ENCODE peak calls at places on chromosomes 2 and 18, in ten cellular contexts. U, K, F, P, L, Q, Z, W, A and O are unnamed samples. For H3K4me1 and H3K36me3, the result is how much of the 10 kb centered on the place peaks cover.

GRCh38 chr2:121135168-121135853 is 149.7 kb downstream of the TFCP2L1 start:
- DNase-seq in W (no peak), A (no peak), Q (no peak), Z (no peak), K (no peak), L (no peak), F (peak), P (no peak), U (no peak), O (no peak)

GRCh38 chr2:127001751-127002150 is 103.1 kb downstream of the TEX51 start:
- DNase-seq in L (no peak), Q (no peak), U (no peak), Z (no peak), K (no peak), F (no peak), A (no peak), P (no peak), W (no peak), O (no peak)

GRCh38 chr18:73715228-73715670 is 432.4 kb downstream of the FBXO15 start:
- DNase-seq in U (no peak), P (no peak), A (no peak), Z (no peak), Q (no peak), L (no peak), F (no peak), K (no peak), W (no peak), O (no peak)

GRCh38 chr2:62660582-62661262 is 44.8 kb upstream of the EHBP1 start:
- DNase-seq in L (no peak), A (no peak), U (no peak), F (peak), Q (no peak), P (no peak), K (no peak), Z (no peak), W (no peak), O (no peak)

GRCh38 chr2:229456091-229456490 is 185.0 kb upstream of the PID1 start:
- DNase-seq in W (no peak), A (no peak), U (no peak), K (no peak), P (no peak), Z (no peak), L (no peak), F (no peak), Q (no peak), O (no peak)

GRCh38 chr18:51617167-51617566 is 419.7 kb upstream of the MEX3C start:
- DNase-seq in Q (no peak), U (no peak), A (no peak), L (no peak), W (no peak), K (no peak), Z (no peak), F (peak), P (no peak), O (no peak)

GRCh38 chr18:58324824-58325520 is 280.9 kb downstream of the NEDD4L start:
- DNase-seq in W (no peak), Z (no peak), K (no peak), L (no peak), F (no peak), U (no peak), P (no peak), A (no peak), Q (no peak), O (no peak)

GRCh38 chr2:191675807-191676667 is 1.9 kb upstream of the NABP1 start:
- DNase-seq in A (no peak), L (no peak), K (no peak), P (no peak), Z (no peak), W (peak), Q (peak), F (no peak), U (no peak), O (peak)

GRCh38 chr2:68943581-68944568 is 8.8 kb downstream of the GKN2 start:
- DNase-seq in F (peak), L (peak), U (no peak), A (peak), W (peak), Q (peak), K (peak), P (peak), Z (peak), O (peak)

GRCh38 chr2:231604101-231604684 is 11.5 kb downstream of the TEX44 start:
- DNase-seq in W (peak), Z (peak), U (peak), Q (no peak), F (no peak), P (no peak), L (peak), K (peak), A (peak), O (no peak)

GRCh38 chr2:29009711-29010677 is 28.9 kb downstream of the TOGARAM2 start:
- DNase-seq in W (no peak), U (peak), K (no peak), P (no peak), L (no peak), A (no peak), F (no peak), Z (no peak), Q (no peak), O (no peak)

GRCh38 chr2:223797811-223798721 is 39.3 kb downstream of the AP1S3 start:
- DNase-seq in L (peak), P (peak), F (peak), Q (no peak), W (no peak), A (no peak), K (no peak), U (no peak), Z (no peak), O (no peak)

DNA sequence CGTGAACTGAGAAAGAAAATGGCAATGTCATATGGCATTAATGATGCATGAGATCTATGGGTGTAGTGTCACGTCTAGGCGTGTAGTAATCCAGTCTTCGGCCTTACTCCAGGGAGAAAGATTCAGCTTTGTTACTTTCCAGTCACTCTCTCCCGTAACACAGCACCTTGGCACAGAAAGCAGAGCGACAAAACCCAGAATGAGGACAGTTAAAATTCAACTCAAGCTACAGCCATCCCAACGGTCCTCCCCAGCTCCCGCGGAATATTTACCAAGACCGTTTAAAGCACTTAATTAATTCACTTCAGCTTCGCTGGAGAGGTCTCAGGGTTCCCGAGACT is 792 bp upstream of the CRIM1 start:
- DNase-seq in L (no peak), Q (no peak), P (no peak), W (no peak), A (no peak), Z (no peak), F (peak), K (no peak), U (no peak), O (no peak)
- H3K4me1 ChIP-seq in L (under half), Q (under half), P (under half), W (under half), A (under half), Z (under half), F (under half), K (under half), U (under half), O (under half)

GRCh38 chr18:10456718-10457499 is 2.5 kb downstream of the APCDD1 start:
- DNase-seq in Q (no peak), W (no peak), L (no peak), U (no peak), K (no peak), Z (no peak), P (no peak), F (no peak), A (no peak), O (no peak)

GRCh38 chr18:10454800-10455550 is 540 bp downstream of the APCDD1 start:
- DNase-seq in Q (peak), K (peak), L (no peak), Z (peak), U (no peak), A (peak), W (no peak), P (no peak), F (no peak), O (peak)

GRCh38 chr18:10453885-10454772 is at the start of gene APCDD1:
- DNase-seq in Q (no peak), F (no peak), Z (peak), W (peak), A (peak), L (no peak), K (peak), P (no peak), U (peak), O (peak)

GRCh38 chr18:10457798-10458197 is 3.4 kb downstream of the APCDD1 start:
- DNase-seq in K (no peak), P (no peak), W (no peak), U (no peak), A (no peak), Q (no peak), Z (no peak), F (no peak), L (no peak), O (no peak)

DNA sequence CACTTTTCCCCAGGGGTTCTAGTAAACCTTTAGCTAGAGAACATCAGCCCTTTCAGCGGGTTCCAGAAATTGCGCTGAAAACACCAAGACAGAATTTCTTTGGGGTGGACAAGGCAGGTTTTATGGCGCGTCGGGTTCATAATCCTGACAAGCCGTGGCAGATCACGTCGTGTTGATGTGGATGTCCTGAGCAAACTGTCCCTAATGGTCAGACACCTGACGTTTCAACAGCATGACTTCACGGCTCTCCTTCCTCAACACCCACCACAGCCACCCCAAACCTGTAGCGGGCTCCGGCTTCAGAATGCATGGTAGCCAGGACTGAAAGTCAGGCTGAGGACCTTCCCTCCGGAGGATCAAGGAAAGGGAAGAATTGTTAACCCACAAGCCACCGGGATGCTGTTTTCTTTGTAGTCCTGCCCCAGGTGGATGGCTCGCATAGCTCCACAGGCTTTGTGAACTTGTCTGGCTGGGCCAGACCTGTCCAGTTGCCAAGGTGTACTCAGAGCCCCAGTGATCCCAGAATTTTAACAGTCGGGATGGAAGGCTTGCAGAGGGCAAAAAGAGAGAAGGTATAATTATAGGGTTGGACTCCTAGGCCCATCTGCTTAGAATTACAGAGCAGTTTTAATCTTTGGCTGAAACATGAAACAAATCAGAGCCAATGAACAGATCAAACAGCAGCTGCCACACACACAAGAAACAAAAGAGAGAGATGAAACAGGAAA is 1.5 kb downstream of the APCDD1 start:
- DNase-seq in Z (no peak), K (no peak), A (no peak), F (no peak), Q (no peak), P (no peak), U (no peak), L (no peak), W (no peak), O (no peak)
- H3K4me3 ChIP-seq in Z (peak), K (peak), A (no peak), F (no peak), Q (no peak), P (peak), U (peak), L (no peak), W (peak), O (no peak)

GRCh38 chr2:105375001-105375561 is 23.8 kb downstream of the FHL2 start:
- DNase-seq in Z (peak), F (no peak), A (no peak), L (no peak), K (peak), P (no peak), Q (no peak), W (no peak), U (no peak), O (no peak)
- H3K36me3 ChIP-seq in Z (under half), F (half or more), A (under half), L (under half), K (under half), P (half or more), Q (under half), W (under half), U (under half), O (under half)

DNA sequence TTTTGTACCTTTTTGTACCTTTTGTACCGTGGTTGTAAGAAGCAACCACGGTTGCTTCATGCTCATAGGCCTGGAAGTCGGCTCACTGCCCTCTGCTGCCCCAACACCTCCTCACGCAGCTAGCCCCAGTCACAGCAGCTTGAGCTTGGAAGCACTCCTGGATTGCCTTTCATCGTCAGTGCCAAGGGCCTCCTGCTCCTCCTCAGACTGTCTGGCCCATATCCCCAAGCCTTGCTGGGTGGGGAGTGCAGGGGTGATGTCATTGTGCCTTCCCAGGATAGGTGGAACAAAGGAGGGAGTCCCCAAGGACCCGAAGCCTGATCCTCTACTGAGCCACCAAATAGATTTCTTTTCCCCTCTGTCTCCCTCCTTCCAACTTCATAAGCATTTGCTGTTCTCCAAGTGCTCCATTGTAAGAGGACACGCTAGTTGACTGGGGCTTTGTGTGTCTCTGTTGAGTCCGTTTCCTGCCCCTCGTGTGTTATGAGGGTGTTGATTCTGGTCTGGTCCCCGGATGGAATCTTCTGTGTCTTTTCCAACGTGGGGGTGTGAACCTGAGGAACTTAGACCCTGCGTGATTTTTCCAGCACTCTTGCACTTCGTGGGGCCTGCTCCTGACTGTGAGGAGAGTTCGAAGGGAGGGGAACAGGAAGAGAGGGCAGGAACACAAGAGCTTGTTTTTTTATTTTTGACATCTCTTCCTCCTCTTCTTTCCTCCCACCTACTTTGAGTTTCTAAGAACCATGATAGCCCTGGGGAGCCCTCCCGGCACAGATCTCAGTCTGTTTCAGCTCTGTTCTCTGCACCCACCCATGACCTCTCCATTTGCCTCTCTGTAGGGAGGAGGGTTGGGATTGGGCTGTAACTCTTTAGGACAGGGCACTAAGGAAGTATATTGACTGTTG is 127.2 kb upstream of the EML6 start:
- DNase-seq in Q (no peak), K (peak), A (no peak), P (no peak), F (no peak), L (peak), Z (no peak), W (no peak), U (no peak), O (no peak)
- H3K4me1 ChIP-seq in Q (under half), K (under half), A (half or more), P (under half), F (under half), L (under half), Z (under half), W (under half), U (under half), O (half or more)

GRCh38 chr18:55420977-55421611 is 166.9 kb downstream of the TCF4 start:
- DNase-seq in F (no peak), K (no peak), Q (no peak), Z (no peak), U (no peak), P (no peak), W (no peak), A (no peak), L (no peak), O (no peak)

GRCh38 chr18:55418439-55418838 is 169.6 kb downstream of the TCF4 start:
- DNase-seq in Z (no peak), F (no peak), L (no peak), K (no peak), P (no peak), U (no peak), A (no peak), W (no peak), Q (no peak), O (no peak)

GRCh38 chr18:55420665-55420964 is 167.4 kb downstream of the TCF4 start:
- DNase-seq in L (no peak), P (no peak), A (no peak), F (no peak), Z (no peak), W (no peak), U (no peak), Q (no peak), K (no peak), O (no peak)

GRCh38 chr18:55419939-55420664 is 167.9 kb downstream of the TCF4 start:
- DNase-seq in K (no peak), U (no peak), Q (no peak), P (no peak), F (no peak), Z (no peak), W (no peak), L (no peak), A (no peak), O (no peak)

DNA sequence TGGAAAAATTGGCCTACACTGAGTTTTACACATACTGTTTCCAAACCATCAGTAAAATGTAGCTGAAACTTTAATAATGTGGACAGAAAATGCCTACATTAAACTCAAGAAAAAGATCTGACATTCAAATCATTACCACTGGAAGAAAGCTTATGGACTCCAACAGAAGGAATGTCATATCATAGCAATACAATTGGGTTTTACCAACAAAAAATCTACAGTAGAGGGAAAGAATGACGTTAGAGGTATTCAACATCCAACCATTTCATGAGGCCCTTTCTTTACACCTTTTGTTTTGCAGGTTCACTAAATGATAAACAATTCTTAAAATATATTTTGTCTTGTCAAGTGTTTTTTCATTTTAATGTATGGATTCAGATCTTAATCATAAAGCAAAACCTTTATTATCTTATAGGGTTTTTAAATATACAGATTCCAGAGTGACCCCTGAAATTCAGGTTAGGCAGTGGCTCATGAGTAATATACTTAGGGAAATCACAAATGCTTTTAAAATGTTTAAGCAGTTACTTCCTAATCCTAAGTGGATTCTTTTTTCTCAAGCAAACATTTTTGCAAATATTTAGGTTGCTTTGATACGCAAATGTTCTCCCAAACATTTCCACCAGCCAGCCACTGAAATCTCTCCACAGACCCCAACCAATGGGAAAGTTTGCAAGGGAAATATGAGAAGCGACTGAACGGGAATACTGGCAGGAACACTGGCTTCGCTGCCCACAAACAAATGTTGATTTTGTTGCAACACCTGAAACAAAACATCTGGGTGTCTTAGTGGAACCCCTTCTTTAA is 168.7 kb downstream of the TCF4 start:
- DNase-seq in K (no peak), L (no peak), Z (no peak), U (no peak), W (no peak), Q (no peak), F (no peak), P (no peak), A (no peak), O (no peak)
- H3K4me3 ChIP-seq in K (no peak), L (peak), Z (no peak), U (no peak), W (no peak), Q (no peak), F (no peak), P (no peak), A (no peak), O (no peak)

DNA sequence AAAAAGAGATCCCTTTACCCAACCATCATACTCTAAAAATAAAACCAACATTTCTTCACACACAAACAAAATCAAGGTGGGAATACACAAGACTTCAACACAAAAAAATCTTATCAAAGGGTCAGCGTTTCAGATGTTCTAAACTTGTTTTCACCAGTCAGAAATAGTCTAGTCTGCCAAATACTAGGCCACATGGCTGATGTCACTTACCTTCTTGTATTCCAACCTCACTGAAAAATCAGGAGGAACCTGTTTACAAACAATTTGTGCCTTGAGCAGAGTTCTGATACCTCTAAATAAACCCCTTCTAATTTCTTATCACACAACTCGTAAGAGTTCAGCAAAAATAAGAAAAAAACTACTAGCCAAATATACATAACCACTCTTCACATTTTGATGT is 20.1 kb downstream of the FEZ2 start:
- DNase-seq in F (no peak), P (no peak), W (no peak), L (no peak), A (no peak), Z (no peak), U (no peak), Q (no peak), K (no peak), O (no peak)
- H3K36me3 ChIP-seq in F (half or more), P (half or more), W (under half), L (under half), A (under half), Z (under half), U (under half), Q (under half), K (under half), O (under half)

GRCh38 chr18:62337336-62337735 is 12.2 kb downstream of the TNFRSF11A start:
- DNase-seq in Q (no peak), P (no peak), A (no peak), Z (no peak), K (no peak), L (no peak), F (no peak), W (no peak), U (no peak), O (no peak)
- H3K4me1 ChIP-seq in Q (under half), P (under half), A (under half), Z (under half), K (under half), L (under half), F (half or more), W (under half), U (under half), O (under half)

DNA sequence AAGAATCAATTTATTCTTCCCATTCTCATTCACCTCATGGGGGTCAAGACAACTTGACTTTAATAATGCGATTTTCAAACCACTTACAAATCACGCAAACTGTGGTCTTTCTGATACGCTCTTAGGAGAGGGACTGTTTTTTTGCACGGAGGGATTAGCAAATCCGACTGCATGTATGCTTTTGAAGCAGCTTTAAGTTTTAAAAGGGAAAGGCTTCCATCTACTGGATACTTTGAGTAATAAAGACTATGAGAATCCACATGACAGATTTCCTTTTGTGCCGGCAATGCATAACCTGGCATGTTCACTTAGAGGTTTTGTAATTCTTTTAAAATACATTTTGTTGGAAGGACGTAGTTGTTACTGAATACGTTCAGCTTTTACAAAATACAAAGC is 322.9 kb upstream of the KCNJ3 start:
- DNase-seq in L (peak), Z (no peak), K (no peak), A (no peak), W (no peak), Q (no peak), F (peak), U (no peak), P (peak), O (no peak)
- H3K4me3 ChIP-seq in L (peak), Z (no peak), K (no peak), A (no peak), W (no peak), Q (no peak), F (peak), U (no peak), P (no peak), O (no peak)